ENCODE peak calls at places on chromosomes 13 and 19, in seven cellular contexts. F, I, G, Y, H, A and W are unnamed samples.
A peak's percentile ranks its signal among the peaks of the same experiment; 100 is the strongest.

GRCh38 chr19:12806242-12807131 is at the start of gene RNASEH2A:
- DNase-seq in F (peak; percentile 89), I (peak; percentile 86), G (peak; percentile 95), Y (peak; percentile 79), H (peak; percentile 77), A (peak; percentile 82), W (peak; percentile 98)

GRCh38 chr19:5313307-5313706 is 27.3 kb downstream of the PTPRS start:
- DNase-seq in F (no peak), I (no peak), G (no peak), Y (no peak), H (no peak), A (no peak), W (no peak)

GRCh38 chr13:74662895-74663294 is 528.7 kb upstream of the KLF12 start:
- DNase-seq in F (no peak), I (no peak), G (peak; percentile 37), Y (no peak), H (no peak), A (no peak), W (no peak)

GRCh38 chr19:49109569-49110233 is 4.5 kb upstream of the LIN7B start:
- DNase-seq in F (no peak), I (no peak), G (no peak), Y (no peak), H (no peak), A (no peak), W (no peak)

GRCh38 chr19:42567567-42567966 is 27.2 kb downstream of the CEACAM8 start:
- DNase-seq in F (no peak), I (no peak), G (no peak), Y (no peak), H (no peak), A (no peak), W (no peak)

GRCh38 chr13:110338441-110339101 is 31.5 kb downstream of the COL4A2 start:
- DNase-seq in F (peak; percentile 14), I (peak; percentile 75), G (peak; percentile 91), Y (no peak), H (no peak), A (no peak), W (no peak)

GRCh38 chr19:45767410-45767880 is 1.6 kb downstream of the SIX5 start:
- DNase-seq in F (no peak), I (peak; percentile 89), G (peak; percentile 93), Y (no peak), H (no peak), A (no peak), W (no peak)

GRCh38 chr13:110505594-110505993 is 55.9 kb downstream of the RAB20 start:
- DNase-seq in F (no peak), I (no peak), G (no peak), Y (no peak), H (no peak), A (no peak), W (no peak)

GRCh38 chr13:93066187-93066586 is 160.4 kb upstream of the GPC6 start:
- DNase-seq in F (no peak), I (peak; percentile 91), G (peak; percentile 89), Y (no peak), H (no peak), A (no peak), W (no peak)

GRCh38 chr19:35026418-35026817 is 3.9 kb upstream of the SCN1B start:
- DNase-seq in F (no peak), I (no peak), G (no peak), Y (no peak), H (no peak), A (no peak), W (no peak)

GRCh38 chr13:95921485-95921884 is 131.7 kb downstream of the UGGT2 start:
- DNase-seq in F (no peak), I (peak; percentile 14), G (no peak), Y (no peak), H (no peak), A (no peak), W (no peak)

GRCh38 chr13:62887046-62887445 is 1471.4 kb upstream of the PCDH20 start:
- DNase-seq in F (no peak), I (no peak), G (no peak), Y (no peak), H (no peak), A (no peak), W (no peak)